ENCODE peak calls at places on chromosome 1, in six cellular contexts. U is IMR-90, C is mesendoderm, F is H1, B is mesenchymal stem cell, Y is trophoblast cell. G is an unnamed sample. For H3K36me3 and H3K27me3, the result is how much of the 10 kb centered on the place peaks cover.

GRCh38 chr1:89719502-89720306 is 86.8 kb downstream of the LRRC8C start:
- DNase-seq in F (no peak), B (peak), C (no peak), Y (no peak), U (peak), G (peak)

GRCh38 chr1:116754203-116754977 is at the start of gene CD2:
- DNase-seq in Y (no peak), B (no peak), U (no peak), C (no peak), F (no peak), G (no peak)

GRCh38 chr1:248243204-248243603 is 12.0 kb downstream of the OR2M4 start:
- DNase-seq in F (peak), C (peak), B (no peak), Y (peak), U (peak), G (no peak)

GRCh38 chr1:178354816-178355215 is 141.9 kb downstream of the CLEC20A start:
- DNase-seq in B (no peak), C (peak), F (no peak), Y (peak), U (no peak), G (no peak)

GRCh38 chr1:89607888-89608626 is 24.9 kb upstream of the LRRC8C start:
- DNase-seq in B (peak), C (no peak), Y (no peak), U (peak), F (no peak), G (no peak)

GRCh38 chr1:8816831-8817412 is 518 bp downstream of the RERE start:
- DNase-seq in B (peak), C (peak), U (no peak), F (peak), Y (peak), G (no peak)

GRCh38 chr1:78419309-78419708 is 71.5 kb upstream of the PTGFR start:
- DNase-seq in C (no peak), Y (no peak), B (no peak), U (peak), F (no peak), G (no peak)

GRCh38 chr1:38835230-38835827 is 24.2 kb downstream of the RRAGC start:
- DNase-seq in C (peak), F (no peak), Y (peak), B (peak), U (peak), G (peak)

GRCh38 chr1:180144659-180145357 is 9.9 kb upstream of the QSOX1 start:
- DNase-seq in B (no peak), C (no peak), Y (peak), U (no peak), F (no peak), G (no peak)

GRCh38 chr1:77504986-77505385 is 177.5 kb downstream of the ZZZ3 start:
- DNase-seq in B (peak), Y (no peak), C (no peak), U (peak), F (no peak), G (no peak)

GRCh38 chr1:216310776-216311175 is 112.5 kb downstream of the USH2A start:
- DNase-seq in U (peak), B (peak), F (peak), C (peak), Y (peak), G (peak)

GRCh38 chr1:34705077-34705476 is 49.8 kb upstream of the GJB5 start:
- DNase-seq in F (no peak), C (no peak), B (no peak), U (no peak), Y (no peak), G (no peak)

GRCh38 chr1:156945881-156946661 is 25.6 kb downstream of the LRRC71 start:
- DNase-seq in C (no peak), F (no peak), U (peak), B (no peak), Y (no peak), G (no peak)

GRCh38 chr1:194533641-194534040 is 1347.2 kb upstream of the B3GALT2 start:
- DNase-seq in F (no peak), U (peak), Y (peak), B (no peak), C (no peak), G (no peak)

GRCh38 chr1:40161888-40162397 is 756 bp downstream of the RLF start:
- DNase-seq in Y (no peak), F (no peak), B (no peak), U (peak), C (no peak), G (no peak)

DNA sequence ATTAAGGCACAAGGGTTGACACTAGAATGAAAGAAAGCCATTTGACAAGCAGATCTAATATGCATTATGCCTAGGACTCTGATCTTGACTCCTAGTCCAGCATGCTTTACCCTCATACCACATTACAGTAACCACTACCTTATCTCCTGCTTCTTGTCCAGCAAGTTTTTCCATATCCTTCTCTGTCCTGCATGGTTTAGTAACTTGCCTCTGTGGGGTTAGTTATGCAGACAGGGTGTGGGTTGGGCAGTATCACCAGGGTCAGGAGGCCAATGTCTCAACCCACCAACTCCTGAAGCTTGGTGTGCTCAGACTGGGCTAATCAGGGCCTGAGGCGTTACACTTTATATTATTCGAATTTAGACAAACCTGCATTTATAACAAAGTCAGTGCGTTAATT is 18.8 kb downstream of the DHDDS start:
- DNase-seq in U (no peak), F (no peak), C (no peak), B (no peak), Y (peak), G (no peak)
- H3K36me3 ChIP-seq in U (under half), F (under half), C (under half), B (half or more), Y (under half), G (half or more)

GRCh38 chr1:223460566-223461189 is 67.5 kb downstream of the CCDC185 start:
- DNase-seq in Y (no peak), B (no peak), U (no peak), C (no peak), F (no peak), G (no peak)

GRCh38 chr1:223471566-223471965 is 78.4 kb downstream of the CCDC185 start:
- DNase-seq in B (no peak), C (no peak), U (no peak), F (no peak), Y (peak), G (no peak)

GRCh38 chr1:223462047-223462446 is 68.8 kb downstream of the CCDC185 start:
- DNase-seq in F (no peak), B (no peak), Y (peak), U (no peak), C (no peak), G (no peak)

GRCh38 chr1:223462866-223463404 is 69.7 kb downstream of the CCDC185 start:
- DNase-seq in U (no peak), C (no peak), F (no peak), Y (peak), B (no peak), G (no peak)

GRCh38 chr1:223466156-223466555 is 72.9 kb downstream of the CCDC185 start:
- DNase-seq in Y (no peak), F (no peak), C (no peak), B (no peak), U (no peak), G (no peak)
- H2BK120ac ChIP-seq in Y (no peak), F (no peak), C (no peak), B (no peak), U (no peak), G (no peak)

GRCh38 chr1:117758444-117759316 is 152.8 kb downstream of the TENT5C start:
- DNase-seq in U (peak), F (peak), B (peak), Y (peak), C (peak), G (peak)
- H3K27me3 ChIP-seq in U (under half), F (under half), B (under half), Y (under half), C (under half), G (under half)

GRCh38 chr1:206600527-206600926 is 11.7 kb downstream of the EIF2D start:
- DNase-seq in C (no peak), U (no peak), Y (no peak), F (no peak), B (no peak), G (no peak)

GRCh38 chr1:206595581-206596318 is 16.5 kb downstream of the EIF2D start:
- DNase-seq in U (no peak), B (no peak), F (no peak), C (no peak), Y (no peak), G (no peak)

GRCh38 chr1:206591696-206592095 is 20.6 kb downstream of the EIF2D start:
- DNase-seq in C (no peak), B (no peak), Y (no peak), U (no peak), F (no peak), G (no peak)

GRCh38 chr1:206593351-206593925 is 18.8 kb downstream of the EIF2D start:
- DNase-seq in F (no peak), C (no peak), Y (no peak), B (no peak), U (no peak), G (no peak)

GRCh38 chr1:206596319-206596666 is 16.0 kb downstream of the EIF2D start:
- DNase-seq in B (no peak), U (no peak), Y (no peak), C (no peak), F (no peak), G (no peak)
- H3K36me3 ChIP-seq in B (half or more), U (under half), Y (under half), C (under half), F (under half), G (under half)

DNA sequence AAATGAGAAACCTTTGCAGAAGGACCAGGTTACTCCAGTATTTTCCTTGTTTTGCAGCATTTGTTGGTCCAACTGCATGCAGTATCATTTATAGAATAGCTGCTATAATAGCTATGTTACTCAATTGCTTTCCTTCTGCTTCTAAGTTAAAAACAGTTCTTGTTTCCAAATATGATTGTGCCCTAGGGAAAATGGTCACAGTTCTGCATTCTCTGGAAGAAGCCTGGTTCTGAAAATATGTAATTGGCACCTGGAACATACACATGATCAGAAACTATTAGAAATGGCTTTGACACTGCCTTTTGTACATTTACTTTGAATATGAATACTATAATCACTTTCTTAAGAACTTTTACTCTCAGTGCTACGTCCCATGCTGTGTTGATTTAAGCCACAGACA is 33.6 kb downstream of the HENMT1 start:
- DNase-seq in Y (no peak), C (no peak), F (no peak), U (no peak), B (no peak), G (no peak)
- H2BK120ac ChIP-seq in Y (no peak), C (no peak), F (no peak), U (no peak), B (no peak), G (no peak)

GRCh38 chr1:100481320-100481719 is 56.6 kb upstream of the GPR88 start:
- DNase-seq in F (no peak), C (no peak), B (no peak), U (no peak), Y (no peak), G (no peak)
- H3K27me3 ChIP-seq in F (under half), C (under half), B (under half), U (under half), Y (under half), G (under half)

GRCh38 chr1:10278880-10279279 is 68.5 kb downstream of the KIF1B start:
- DNase-seq in F (no peak), C (no peak), B (no peak), Y (no peak), U (no peak), G (no peak)
- H3K36me3 ChIP-seq in F (under half), C (under half), B (half or more), Y (under half), U (under half), G (under half)

GRCh38 chr1:59135761-59136255 is 161.1 kb upstream of the FGGY start:
- DNase-seq in C (no peak), B (no peak), F (no peak), Y (no peak), U (no peak), G (no peak)

GRCh38 chr1:59137968-59138367 is 158.9 kb upstream of the FGGY start:
- DNase-seq in B (no peak), C (no peak), F (no peak), U (no peak), Y (no peak), G (no peak)

GRCh38 chr1:59139396-59139795 is 157.5 kb upstream of the FGGY start:
- DNase-seq in C (peak), F (no peak), B (no peak), Y (peak), U (no peak), G (no peak)

GRCh38 chr1:59136541-59137335 is 160.2 kb upstream of the FGGY start:
- DNase-seq in F (no peak), U (no peak), C (no peak), Y (no peak), B (no peak), G (no peak)

GRCh38 chr1:59138402-59138801 is 158.5 kb upstream of the FGGY start:
- DNase-seq in B (no peak), F (no peak), U (no peak), C (no peak), Y (no peak), G (no peak)
- H2BK120ac ChIP-seq in B (no peak), F (no peak), U (no peak), C (no peak), Y (peak), G (no peak)

GRCh38 chr1:63324779-63325119 is 2.4 kb downstream of the FOXD3 start:
- DNase-seq in Y (no peak), F (no peak), U (no peak), C (no peak), B (no peak), G (no peak)
- H3K27me3 ChIP-seq in Y (half or more), F (under half), U (half or more), C (half or more), B (half or more), G (half or more)

G was measured in neuronal stem cell.